ENCODE peak calls at places on chromosomes 3 and 15, in nine cellular contexts. I is GM13976; B is fibroblast of mammary gland; S is NCI-H1092; N is progenitor cell of endocrine pancreas; R is G401; K is ELF-1; O is neural progenitor cell; P is central memory CD4-positive, alpha-beta T cell. Z is an unnamed sample.
A peak's percentile ranks its signal among the peaks of the same experiment; 100 is the strongest.

GRCh38 chr3:66153961-66154923 is 66.6 kb upstream of the SLC25A26 start:
- DNase-seq in P (no peak), K (peak; percentile 5), B (peak; percentile 43), R (peak; percentile 91), N (no peak), O (peak; percentile 37), S (no peak), I (no peak), Z (peak; percentile 69)

GRCh38 chr3:172982731-172983364 is 158.2 kb downstream of the SPATA16 start:
- DNase-seq in S (no peak), I (no peak), R (peak; percentile 16), N (no peak), O (no peak), K (no peak), B (no peak), P (no peak), Z (peak; percentile 4)

GRCh38 chr3:124610130-124610529 is 120.1 kb upstream of the UMPS start:
- DNase-seq in O (no peak), K (no peak), R (no peak), B (no peak), P (no peak), N (no peak), S (no peak), I (no peak), Z (no peak)

GRCh38 chr15:44788748-44789147 is 52.4 kb downstream of the TRIM69 start:
- DNase-seq in R (no peak), I (no peak), B (peak; percentile 34), O (no peak), N (no peak), K (no peak), P (peak; percentile 45), S (no peak), Z (peak; percentile 8)

GRCh38 chr3:50494136-50494535 is 9.3 kb downstream of the CACNA2D2 start:
- DNase-seq in S (no peak), R (no peak), I (no peak), P (no peak), K (no peak), B (no peak), N (no peak), O (no peak), Z (no peak)

GRCh38 chr15:90885432-90886290 is 1.4 kb downstream of the FES start:
- DNase-seq in S (peak; percentile 35), I (peak; percentile 84), N (peak; percentile 76), O (peak; percentile 85), K (peak; percentile 85), R (peak; percentile 72), B (peak; percentile 70), P (peak; percentile 62), Z (peak; percentile 68)

GRCh38 chr3:8658326-8659212 is 14.0 kb upstream of the SSUH2 start:
- DNase-seq in R (no peak), S (no peak), P (no peak), N (peak; percentile 16), B (no peak), K (no peak), I (peak; percentile 66), O (no peak), Z (no peak)

GRCh38 chr15:31442203-31443090 is 115.8 kb downstream of the KLF13 start:
- DNase-seq in P (no peak), O (peak; percentile 52), I (no peak), N (no peak), R (no peak), S (no peak), K (peak; percentile 41), B (peak; percentile 98), Z (peak; percentile 93)

GRCh38 chr3:45730409-45731154 is 41.4 kb downstream of the SACM1L start:
- DNase-seq in K (no peak), R (peak; percentile 3), P (no peak), O (no peak), I (peak; percentile 59), N (no peak), B (no peak), S (no peak), Z (no peak)

GRCh38 chr15:41774873-41775417 is 661 bp downstream of the MAPKBP1 start:
- DNase-seq in P (no peak), I (no peak), O (no peak), R (peak; percentile 56), S (peak; percentile 44), N (no peak), B (no peak), K (no peak), Z (no peak)

GRCh38 chr3:194512895-194513601 is 26.2 kb upstream of the ATP13A3 start:
- DNase-seq in K (no peak), O (no peak), I (no peak), N (no peak), P (no peak), B (no peak), R (no peak), S (no peak), Z (no peak)

GRCh38 chr15:83565553-83566159 is 88.3 kb upstream of the ADAMTSL3 start:
- DNase-seq in N (no peak), K (peak; percentile 44), R (peak; percentile 58), S (no peak), O (peak; percentile 81), B (peak; percentile 41), P (no peak), I (peak; percentile 33), Z (peak; percentile 55)

GRCh38 chr15:78987891-78988360 is 43.1 kb upstream of the CTSH start:
- DNase-seq in B (peak; percentile 18), N (no peak), I (no peak), O (no peak), S (no peak), P (no peak), R (peak; percentile 49), K (no peak), Z (peak; percentile 24)

GRCh38 chr3:64686446-64686908 is 1.3 kb downstream of the ADAMTS9 start:
- DNase-seq in I (peak; percentile 27), O (peak; percentile 75), S (no peak), R (no peak), N (peak; percentile 13), K (peak; percentile 77), B (peak; percentile 64), P (no peak), Z (peak; percentile 88)

GRCh38 chr15:41993447-41994170 is 21.3 kb upstream of the EHD4 start:
- DNase-seq in P (no peak), O (no peak), N (no peak), I (no peak), B (no peak), R (no peak), K (no peak), S (no peak), Z (no peak)

GRCh38 chr3:123730816-123731215 is 146.0 kb upstream of the HACD2 start:
- DNase-seq in B (no peak), I (no peak), O (no peak), P (no peak), S (no peak), K (no peak), R (no peak), N (no peak), Z (no peak)

GRCh38 chr15:31471731-31472430 is 145.2 kb downstream of the KLF13 start:
- DNase-seq in I (no peak), P (no peak), K (no peak), N (no peak), B (peak; percentile 85), R (peak; percentile 93), O (no peak), S (no peak), Z (peak; percentile 95)

GRCh38 chr15:99181544-99181943 is 67.8 kb downstream of the TTC23 start:
- DNase-seq in K (peak; percentile 29), O (no peak), P (no peak), S (peak; percentile 1), N (no peak), I (no peak), R (peak; percentile 1), B (peak; percentile 3), Z (no peak)

GRCh38 chr15:69080203-69080957 is 65.9 kb downstream of the NOX5 start:
- DNase-seq in I (no peak), O (peak; percentile 30), R (peak; percentile 59), S (no peak), N (no peak), P (no peak), B (no peak), K (peak; percentile 69), Z (peak; percentile 13)

GRCh38 chr15:41485226-41485625 is 8.4 kb upstream of the ITPKA start:
- DNase-seq in O (no peak), N (no peak), P (no peak), B (no peak), K (no peak), S (no peak), I (no peak), R (no peak), Z (no peak)

GRCh38 chr3:140568842-140569520 is 108.9 kb upstream of the TRIM42 start:
- DNase-seq in R (peak; percentile 80), P (no peak), B (peak; percentile 50), I (no peak), O (no peak), K (no peak), S (no peak), N (no peak), Z (no peak)

GRCh38 chr3:59451800-59452741 is 402.2 kb upstream of the CFAP20DC start:
- DNase-seq in N (no peak), S (no peak), I (no peak), O (no peak), K (no peak), R (no peak), P (peak; percentile 66), B (no peak), Z (no peak)

GRCh38 chr15:56759450-56759845 is 26.1 kb upstream of the ZNF280D start:
- DNase-seq in R (no peak), P (no peak), O (no peak), B (peak; percentile 97), S (no peak), K (no peak), I (no peak), N (no peak), Z (peak; percentile 96)

GRCh38 chr15:88624156-88624970 is 3.2 kb downstream of the AEN start:
- DNase-seq in K (peak; percentile 53), P (peak; percentile 69), N (no peak), I (peak; percentile 73), S (no peak), R (no peak), B (peak; percentile 64), O (peak; percentile 49), Z (peak; percentile 66)

GRCh38 chr3:15681668-15682067 is 80.1 kb downstream of the BTD start:
- DNase-seq in N (no peak), R (no peak), S (no peak), B (no peak), K (no peak), I (no peak), O (no peak), P (no peak), Z (peak; percentile 25)

GRCh38 chr15:100525894-100526512 is 2.7 kb downstream of the CERS3 start:
- DNase-seq in S (peak; percentile 72), B (no peak), O (no peak), R (peak; percentile 89), N (no peak), K (no peak), I (no peak), P (no peak), Z (no peak)

GRCh38 chr15:25092661-25093060 is 137.9 kb downstream of the SNRPN start:
- DNase-seq in N (no peak), P (no peak), O (no peak), I (no peak), B (no peak), S (no peak), K (no peak), R (no peak), Z (peak; percentile 9)

GRCh38 chr3:129657261-129658046 is 51.0 kb upstream of the PLXND1 start:
- DNase-seq in O (no peak), B (peak; percentile 31), I (no peak), S (no peak), P (no peak), K (no peak), R (no peak), N (no peak), Z (peak; percentile 73)

GRCh38 chr3:155097009-155097349 is 16.9 kb downstream of the MME start:
- DNase-seq in K (no peak), R (no peak), S (no peak), P (no peak), O (no peak), N (no peak), I (no peak), B (no peak), Z (no peak)

GRCh38 chr3:145094355-145094941 is 1066.5 kb downstream of the PLOD2 start:
- DNase-seq in R (peak; percentile 10), B (peak; percentile 74), O (peak; percentile 48), N (no peak), K (no peak), P (no peak), S (no peak), I (peak; percentile 16), Z (peak; percentile 60)

GRCh38 chr3:121883507-121883906 is 10.7 kb upstream of the SLC15A2 start:
- DNase-seq in P (no peak), B (peak; percentile 54), I (peak; percentile 20), K (no peak), O (peak; percentile 49), R (no peak), S (no peak), N (no peak), Z (peak; percentile 17)